ENCODE peak calls at places on chromosomes 11 and 22, in ten cellular contexts. One of them, this sample, is unnamed.

GRCh38 chr22:39343259-39344045 is 6.3 kb upstream of the SYNGR1 start:
- DNase-seq in heart right ventricle: no peak
- DNase-seq in H1: peak; percentile 76
- DNase-seq in lung: peak; percentile 65
- DNase-seq in HCT116: peak; percentile 36
- DNase-seq in lower lobe of right lung: peak; percentile 64
- DNase-seq in PC-9: peak; percentile 72
- DNase-seq in esophagus squamous epithelium: no peak
- DNase-seq in naive thymus-derived CD4-positive, alpha-beta T cell: peak; percentile 62
- DNase-seq in adrenal gland: peak; percentile 75
- DNase-seq in this sample: peak; percentile 92

GRCh38 chr22:44837481-44837880 is 85.1 kb downstream of the ARHGAP8 start:
- DNase-seq in heart right ventricle: no peak
- DNase-seq in H1: no peak
- DNase-seq in lung: no peak
- DNase-seq in HCT116: no peak
- DNase-seq in lower lobe of right lung: no peak
- DNase-seq in PC-9: no peak
- DNase-seq in esophagus squamous epithelium: no peak
- DNase-seq in naive thymus-derived CD4-positive, alpha-beta T cell: no peak
- DNase-seq in adrenal gland: no peak
- DNase-seq in this sample: no peak

GRCh38 chr11:65524010-65524746 is 705 bp upstream of the SCYL1 start:
- DNase-seq in heart right ventricle: peak; percentile 58
- DNase-seq in H1: peak; percentile 59
- DNase-seq in lung: no peak
- DNase-seq in HCT116: no peak
- DNase-seq in lower lobe of right lung: peak; percentile 75
- DNase-seq in PC-9: no peak
- DNase-seq in esophagus squamous epithelium: no peak
- DNase-seq in naive thymus-derived CD4-positive, alpha-beta T cell: no peak
- DNase-seq in adrenal gland: peak; percentile 60
- DNase-seq in this sample: peak; percentile 63

GRCh38 chr11:36300651-36301050 is 4.6 kb downstream of the PRR5L start:
- DNase-seq in heart right ventricle: peak; percentile 69
- DNase-seq in H1: no peak
- DNase-seq in lung: no peak
- DNase-seq in HCT116: no peak
- DNase-seq in lower lobe of right lung: peak; percentile 60
- DNase-seq in PC-9: no peak
- DNase-seq in esophagus squamous epithelium: no peak
- DNase-seq in naive thymus-derived CD4-positive, alpha-beta T cell: no peak
- DNase-seq in adrenal gland: peak; percentile 85
- DNase-seq in this sample: no peak

GRCh38 chr11:119461250-119461963 is 38.4 kb upstream of the THY1 start:
- DNase-seq in heart right ventricle: no peak
- DNase-seq in H1: no peak
- DNase-seq in lung: no peak
- DNase-seq in HCT116: no peak
- DNase-seq in lower lobe of right lung: no peak
- DNase-seq in PC-9: no peak
- DNase-seq in esophagus squamous epithelium: no peak
- DNase-seq in naive thymus-derived CD4-positive, alpha-beta T cell: no peak
- DNase-seq in adrenal gland: no peak
- DNase-seq in this sample: no peak

GRCh38 chr22:44347098-44347497 is 34.3 kb upstream of the SHISAL1 start:
- DNase-seq in heart right ventricle: no peak
- DNase-seq in H1: no peak
- DNase-seq in lung: no peak
- DNase-seq in HCT116: no peak
- DNase-seq in lower lobe of right lung: no peak
- DNase-seq in PC-9: no peak
- DNase-seq in esophagus squamous epithelium: no peak
- DNase-seq in naive thymus-derived CD4-positive, alpha-beta T cell: no peak
- DNase-seq in adrenal gland: no peak
- DNase-seq in this sample: no peak

GRCh38 chr11:58530236-58530635 is 22.3 kb upstream of the OR5B21 start:
- DNase-seq in heart right ventricle: no peak
- DNase-seq in H1: no peak
- DNase-seq in lung: no peak
- DNase-seq in HCT116: no peak
- DNase-seq in lower lobe of right lung: no peak
- DNase-seq in PC-9: no peak
- DNase-seq in esophagus squamous epithelium: no peak
- DNase-seq in naive thymus-derived CD4-positive, alpha-beta T cell: peak; percentile 64
- DNase-seq in adrenal gland: no peak
- DNase-seq in this sample: no peak

GRCh38 chr22:49368976-49369725 is 458.5 kb downstream of the BRD1 start:
- DNase-seq in heart right ventricle: no peak
- DNase-seq in H1: peak; percentile 38
- DNase-seq in lung: peak; percentile 26
- DNase-seq in HCT116: no peak
- DNase-seq in lower lobe of right lung: peak; percentile 51
- DNase-seq in PC-9: no peak
- DNase-seq in esophagus squamous epithelium: no peak
- DNase-seq in naive thymus-derived CD4-positive, alpha-beta T cell: no peak
- DNase-seq in adrenal gland: peak; percentile 9
- DNase-seq in this sample: peak; percentile 37

GRCh38 chr11:65787649-65788622 is 1.1 kb downstream of the OVOL1 start:
- DNase-seq in heart right ventricle: no peak
- DNase-seq in H1: peak; percentile 80
- DNase-seq in lung: no peak
- DNase-seq in HCT116: no peak
- DNase-seq in lower lobe of right lung: no peak
- DNase-seq in PC-9: peak; percentile 35
- DNase-seq in esophagus squamous epithelium: no peak
- DNase-seq in naive thymus-derived CD4-positive, alpha-beta T cell: no peak
- DNase-seq in adrenal gland: no peak
- DNase-seq in this sample: peak; percentile 86

GRCh38 chr22:35399114-35399677 is 744 bp upstream of the MCM5 start:
- DNase-seq in heart right ventricle: no peak
- DNase-seq in H1: no peak
- DNase-seq in lung: no peak
- DNase-seq in HCT116: no peak
- DNase-seq in lower lobe of right lung: no peak
- DNase-seq in PC-9: no peak
- DNase-seq in esophagus squamous epithelium: no peak
- DNase-seq in naive thymus-derived CD4-positive, alpha-beta T cell: no peak
- DNase-seq in adrenal gland: no peak
- DNase-seq in this sample: peak; percentile 66

GRCh38 chr11:118146554-118146953 is 6.1 kb downstream of the SCN4B start:
- DNase-seq in heart right ventricle: no peak
- DNase-seq in H1: no peak
- DNase-seq in lung: no peak
- DNase-seq in HCT116: no peak
- DNase-seq in lower lobe of right lung: no peak
- DNase-seq in PC-9: no peak
- DNase-seq in esophagus squamous epithelium: no peak
- DNase-seq in naive thymus-derived CD4-positive, alpha-beta T cell: no peak
- DNase-seq in adrenal gland: no peak
- DNase-seq in this sample: no peak

GRCh38 chr22:23841292-23841691 is 2.5 kb upstream of the DERL3 start:
- DNase-seq in heart right ventricle: no peak
- DNase-seq in H1: no peak
- DNase-seq in lung: no peak
- DNase-seq in HCT116: no peak
- DNase-seq in lower lobe of right lung: no peak
- DNase-seq in PC-9: no peak
- DNase-seq in esophagus squamous epithelium: no peak
- DNase-seq in naive thymus-derived CD4-positive, alpha-beta T cell: no peak
- DNase-seq in adrenal gland: no peak
- DNase-seq in this sample: no peak

DNA sequence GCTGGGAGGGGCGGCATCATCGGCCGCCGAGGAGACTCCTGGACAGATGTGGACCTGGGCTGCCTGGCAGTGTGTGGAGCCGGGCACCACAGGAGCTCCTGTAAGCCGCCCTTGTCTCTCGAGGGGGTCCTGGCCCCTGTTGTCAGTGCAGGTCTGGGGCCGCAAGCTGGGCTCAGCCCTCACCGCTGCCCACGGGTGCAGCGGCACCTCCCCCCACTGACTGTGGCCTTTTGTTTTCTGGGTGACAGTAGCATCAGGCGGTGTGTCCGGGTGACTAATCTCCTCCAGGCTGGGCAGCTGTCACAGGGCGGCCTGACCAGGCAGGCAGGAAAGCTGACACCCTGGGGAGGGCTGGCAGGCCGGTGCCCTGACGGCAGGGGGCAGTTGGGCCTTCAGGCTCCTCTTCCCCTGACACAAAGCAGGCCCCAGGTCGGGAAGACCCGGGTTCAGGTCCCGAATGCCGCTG is 16.2 kb downstream of the DGKZ start:
- DNase-seq in heart right ventricle: peak; percentile 70
- DNase-seq in H1: no peak
- DNase-seq in lung: no peak
- DNase-seq in HCT116: peak; percentile 52
- DNase-seq in lower lobe of right lung: no peak
- DNase-seq in PC-9: peak; percentile 89
- DNase-seq in esophagus squamous epithelium: no peak
- DNase-seq in naive thymus-derived CD4-positive, alpha-beta T cell: no peak
- DNase-seq in adrenal gland: peak; percentile 86
- DNase-seq in this sample: no peak
- H3K4me1 ChIP-seq in heart right ventricle: peaks cover 57% of the 10 kb centered on the region
- H3K4me1 ChIP-seq in H1: no peaks in the 10 kb centered on the region
- H3K4me1 ChIP-seq in lung: peaks cover 32% of the 10 kb centered on the region
- H3K4me1 ChIP-seq in HCT116: peaks cover 20% of the 10 kb centered on the region
- H3K4me1 ChIP-seq in lower lobe of right lung: peaks cover 54% of the 10 kb centered on the region
- H3K4me1 ChIP-seq in PC-9: peaks cover 22% of the 10 kb centered on the region
- H3K4me1 ChIP-seq in esophagus squamous epithelium: peaks cover 68% of the 10 kb centered on the region
- H3K4me1 ChIP-seq in naive thymus-derived CD4-positive, alpha-beta T cell: peaks cover 28% of the 10 kb centered on the region
- H3K4me1 ChIP-seq in adrenal gland: peaks cover 20% of the 10 kb centered on the region
- H3K4me1 ChIP-seq in this sample: peaks cover 6% of the 10 kb centered on the region

GRCh38 chr22:47575291-47575690 is 812.8 kb downstream of the TBC1D22A start:
- DNase-seq in heart right ventricle: no peak
- DNase-seq in H1: no peak
- DNase-seq in lung: no peak
- DNase-seq in HCT116: no peak
- DNase-seq in lower lobe of right lung: no peak
- DNase-seq in PC-9: no peak
- DNase-seq in esophagus squamous epithelium: no peak
- DNase-seq in naive thymus-derived CD4-positive, alpha-beta T cell: no peak
- DNase-seq in adrenal gland: no peak
- DNase-seq in this sample: no peak
- H3K9me3 ChIP-seq in heart right ventricle: no peaks in the 10 kb centered on the region
- H3K9me3 ChIP-seq in H1: peaks cover 63% of the 10 kb centered on the region
- H3K9me3 ChIP-seq in lung: no peaks in the 10 kb centered on the region
- H3K9me3 ChIP-seq in HCT116: no peaks in the 10 kb centered on the region
- H3K9me3 ChIP-seq in lower lobe of right lung: no peaks in the 10 kb centered on the region
- H3K9me3 ChIP-seq in PC-9: no peaks in the 10 kb centered on the region
- H3K9me3 ChIP-seq in esophagus squamous epithelium: no peaks in the 10 kb centered on the region
- H3K9me3 ChIP-seq in naive thymus-derived CD4-positive, alpha-beta T cell: no peaks in the 10 kb centered on the region
- H3K9me3 ChIP-seq in adrenal gland: no peaks in the 10 kb centered on the region
- H3K9me3 ChIP-seq in this sample: peaks cover 65% of the 10 kb centered on the region

GRCh38 chr22:42297778-42298177 is 27.3 kb upstream of the TCF20 start:
- DNase-seq in heart right ventricle: no peak
- DNase-seq in H1: no peak
- DNase-seq in lung: no peak
- DNase-seq in HCT116: no peak
- DNase-seq in lower lobe of right lung: no peak
- DNase-seq in PC-9: no peak
- DNase-seq in esophagus squamous epithelium: no peak
- DNase-seq in naive thymus-derived CD4-positive, alpha-beta T cell: no peak
- DNase-seq in adrenal gland: no peak
- DNase-seq in this sample: no peak
- H3K4me1 ChIP-seq in heart right ventricle: no peaks in the 10 kb centered on the region
- H3K4me1 ChIP-seq in H1: peaks cover 15% of the 10 kb centered on the region
- H3K4me1 ChIP-seq in lung: peaks cover 13% of the 10 kb centered on the region
- H3K4me1 ChIP-seq in HCT116: peaks cover 6% of the 10 kb centered on the region
- H3K4me1 ChIP-seq in lower lobe of right lung: peaks cover 22% of the 10 kb centered on the region
- H3K4me1 ChIP-seq in PC-9: peaks cover 28% of the 10 kb centered on the region
- H3K4me1 ChIP-seq in esophagus squamous epithelium: peaks cover 64% of the 10 kb centered on the region
- H3K4me1 ChIP-seq in naive thymus-derived CD4-positive, alpha-beta T cell: peaks cover 29% of the 10 kb centered on the region
- H3K4me1 ChIP-seq in adrenal gland: no peaks in the 10 kb centered on the region
- H3K4me1 ChIP-seq in this sample: peaks cover 11% of the 10 kb centered on the region

GRCh38 chr11:92045325-92045724 is 179.3 kb upstream of the FAT3 start:
- DNase-seq in heart right ventricle: no peak
- DNase-seq in H1: no peak
- DNase-seq in lung: no peak
- DNase-seq in HCT116: no peak
- DNase-seq in lower lobe of right lung: no peak
- DNase-seq in PC-9: no peak
- DNase-seq in esophagus squamous epithelium: no peak
- DNase-seq in naive thymus-derived CD4-positive, alpha-beta T cell: no peak
- DNase-seq in adrenal gland: no peak
- DNase-seq in this sample: no peak
- H3K9me3 ChIP-seq in heart right ventricle: no peaks in the 10 kb centered on the region
- H3K9me3 ChIP-seq in H1: no peaks in the 10 kb centered on the region
- H3K9me3 ChIP-seq in lung: no peaks in the 10 kb centered on the region
- H3K9me3 ChIP-seq in HCT116: peaks cover 4% of the 10 kb centered on the region
- H3K9me3 ChIP-seq in lower lobe of right lung: no peaks in the 10 kb centered on the region
- H3K9me3 ChIP-seq in PC-9: no peaks in the 10 kb centered on the region
- H3K9me3 ChIP-seq in esophagus squamous epithelium: no peaks in the 10 kb centered on the region
- H3K9me3 ChIP-seq in naive thymus-derived CD4-positive, alpha-beta T cell: no peaks in the 10 kb centered on the region
- H3K9me3 ChIP-seq in adrenal gland: no peaks in the 10 kb centered on the region
- H3K9me3 ChIP-seq in this sample: no peaks in the 10 kb centered on the region

This sample was measured in endodermal cell.